ENCODE peak calls at places on chromosomes 4 and X, in five cellular contexts. T, M, E, P and O are unnamed samples.

GRCh38 chr4:184529283-184529682 is 54.9 kb upstream of the IRF2 start:
- DNase-seq in M (no peak), E (no peak), P (no peak), T (no peak), O (no peak)

GRCh38 chr4:140611854-140612253 is 43.1 kb upstream of the UCP1 start:
- DNase-seq in E (no peak), P (no peak), M (no peak), T (no peak), O (no peak)

GRCh38 chr4:118765399-118765798 is 70.5 kb downstream of the SEC24D start:
- DNase-seq in T (no peak), E (no peak), P (no peak), M (no peak), O (no peak)

GRCh38 chr4:10041036-10041435 is 19.7 kb upstream of the SLC2A9 start:
- DNase-seq in E (no peak), P (no peak), M (no peak), T (no peak), O (no peak)

GRCh38 chr4:88937081-88937480 is 119.9 kb downstream of the FAM13A start:
- DNase-seq in T (no peak), P (no peak), M (no peak), E (no peak), O (no peak)

GRCh38 chr4:55008166-55009056 is 117.0 kb downstream of the KDR start:
- DNase-seq in M (no peak), P (no peak), T (no peak), E (no peak), O (no peak)

GRCh38 chrX:23845316-23845932 is 62.3 kb downstream of the APOO start:
- DNase-seq in T (no peak), M (no peak), P (peak), E (no peak), O (no peak)

GRCh38 chr4:986949-987688 is at the start of gene IDUA:
- DNase-seq in T (peak), M (peak), E (peak), P (peak), O (peak)

GRCh38 chr4:7330811-7331681 is 103.7 kb downstream of the PSAPL1 start:
- DNase-seq in M (no peak), E (no peak), P (no peak), T (no peak), O (no peak)

GRCh38 chr4:159308571-159309340 is 205.9 kb downstream of the RAPGEF2 start:
- DNase-seq in E (no peak), T (no peak), P (no peak), M (no peak), O (no peak)

GRCh38 chr4:157052429-157053040 is 23.4 kb upstream of the GLRB start:
- DNase-seq in P (no peak), E (no peak), M (no peak), T (no peak), O (no peak)

GRCh38 chrX:4382273-4382672 is 668.8 kb upstream of the PRKX start:
- DNase-seq in M (no peak), T (no peak), P (no peak), E (no peak), O (no peak)

GRCh38 chr4:74097161-74097560 is 1.8 kb downstream of the CXCL2 start:
- DNase-seq in P (no peak), T (no peak), M (no peak), E (no peak), O (no peak)

GRCh38 chr4:68499021-68499420 is 51.8 kb downstream of the TMPRSS11E start:
- DNase-seq in T (no peak), E (no peak), P (no peak), M (no peak), O (no peak)

GRCh38 chr4:9781343-9782135 is at the start of gene DRD5:
- DNase-seq in P (no peak), M (no peak), E (no peak), T (no peak), O (no peak)

GRCh38 chr4:147571021-147571770 is 46.0 kb upstream of the TMEM184C start:
- DNase-seq in M (no peak), P (no peak), E (no peak), T (no peak), O (no peak)

GRCh38 chrX:71652405-71652804 is 14.9 kb upstream of the LOC101059915 start:
- DNase-seq in M (no peak), T (no peak), P (peak), E (peak), O (peak)

GRCh38 chrX:154002215-154002719 is 17.4 kb downstream of the IRAK1 start:
- DNase-seq in P (no peak), M (peak), E (peak), T (no peak), O (peak)

GRCh38 chr4:186606593-186606992 is 51.2 kb upstream of the MTNR1A start:
- DNase-seq in P (no peak), T (no peak), M (no peak), E (no peak), O (no peak)

GRCh38 chrX:150084474-150085229 is 146.4 kb upstream of the EOLA2 start:
- DNase-seq in E (no peak), M (no peak), P (no peak), T (no peak), O (no peak)

GRCh38 chrX:9315086-9315485 is 149.8 kb upstream of the TBL1X start:
- DNase-seq in P (no peak), M (no peak), T (no peak), E (no peak), O (no peak)

GRCh38 chr4:158253350-158253980 is 43.2 kb downstream of the TMEM144 start:
- DNase-seq in T (no peak), M (no peak), E (peak), P (peak), O (no peak)

GRCh38 chrX:80876877-80877276 is 67.2 kb upstream of the BRWD3 start:
- DNase-seq in E (no peak), T (no peak), P (no peak), M (no peak), O (no peak)

GRCh38 chr4:94455081-94455480 is 3.3 kb downstream of the PDLIM5 start:
- DNase-seq in P (peak), T (no peak), E (no peak), M (no peak), O (peak)

GRCh38 chr4:8239661-8240060 is 29.9 kb upstream of the HTRA3 start:
- DNase-seq in T (no peak), M (no peak), E (no peak), P (no peak), O (no peak)

GRCh38 chr4:183960021-183960420 is 54.9 kb downstream of the STOX2 start:
- DNase-seq in P (peak), E (no peak), M (no peak), T (no peak), O (no peak)

GRCh38 chr4:152052431-152053057 is 291.7 kb upstream of the GATB start:
- DNase-seq in M (no peak), P (no peak), T (no peak), E (no peak), O (peak)

GRCh38 chrX:153951683-153952372 is 7.4 kb upstream of the RENBP start:
- DNase-seq in T (no peak), E (no peak), M (no peak), P (no peak), O (no peak)

GRCh38 chr4:56630876-56631666 is 50.0 kb downstream of the HOPX start:
- DNase-seq in P (no peak), T (no peak), M (no peak), E (no peak), O (no peak)

GRCh38 chr4:103305355-103305754 is 107.2 kb upstream of the CENPE start:
- DNase-seq in P (no peak), T (no peak), E (no peak), M (no peak), O (no peak)

GRCh38 chr4:137474711-137475301 is 57.5 kb downstream of the PCDH18 start:
- DNase-seq in E (no peak), T (no peak), P (no peak), M (no peak), O (no peak)